ENCODE peak calls at places on chromosomes 2 and 18, in seven cellular contexts. One of them, this sample, is unnamed.
A peak's percentile ranks its signal among the peaks of the same experiment; 100 is the strongest.

GRCh38 chr18:75201273-75201898 is 7.6 kb downstream of the PTGR3 start:
- DNase-seq in GM04503: no peak
- DNase-seq in AG04449: no peak
- DNase-seq in A172: no peak
- DNase-seq in iris pigment epithelial cell: no peak
- DNase-seq in activated CD4-positive, alpha-beta T cell treated with anti-CD3 and anti-CD28 coated beads for 36 hours: no peak
- DNase-seq in 8988T: no peak
- DNase-seq in this sample: no peak

GRCh38 chr18:63725682-63726480 is 23.1 kb downstream of the SERPINB11 start:
- DNase-seq in GM04503: no peak
- DNase-seq in A172: no peak
- DNase-seq in activated CD4-positive, alpha-beta T cell treated with anti-CD3 and anti-CD28 coated beads for 36 hours: no peak
- DNase-seq in 8988T: no peak
- DNase-seq in AG04449: no peak
- DNase-seq in iris pigment epithelial cell: no peak
- DNase-seq in this sample: no peak

GRCh38 chr2:189254268-189254883 is 74.8 kb upstream of the COL5A2 start:
- DNase-seq in A172: no peak
- DNase-seq in activated CD4-positive, alpha-beta T cell treated with anti-CD3 and anti-CD28 coated beads for 36 hours: no peak
- DNase-seq in AG04449: no peak
- DNase-seq in iris pigment epithelial cell: peak; percentile 84
- DNase-seq in 8988T: no peak
- DNase-seq in GM04503: peak; percentile 88
- DNase-seq in this sample: peak; percentile 74

GRCh38 chr2:235449568-235449967 is 44.3 kb upstream of the AGAP1 start:
- DNase-seq in GM04503: no peak
- DNase-seq in A172: no peak
- DNase-seq in iris pigment epithelial cell: no peak
- DNase-seq in AG04449: no peak
- DNase-seq in activated CD4-positive, alpha-beta T cell treated with anti-CD3 and anti-CD28 coated beads for 36 hours: no peak
- DNase-seq in 8988T: no peak
- DNase-seq in this sample: no peak

GRCh38 chr18:76889086-76889699 is 66.8 kb downstream of the ZNF236 start:
- DNase-seq in iris pigment epithelial cell: no peak
- DNase-seq in A172: no peak
- DNase-seq in 8988T: no peak
- DNase-seq in AG04449: no peak
- DNase-seq in GM04503: no peak
- DNase-seq in activated CD4-positive, alpha-beta T cell treated with anti-CD3 and anti-CD28 coated beads for 36 hours: no peak
- DNase-seq in this sample: no peak

GRCh38 chr2:231568098-231568784 is 24.4 kb upstream of the TEX44 start:
- DNase-seq in iris pigment epithelial cell: no peak
- DNase-seq in AG04449: no peak
- DNase-seq in 8988T: no peak
- DNase-seq in GM04503: no peak
- DNase-seq in A172: no peak
- DNase-seq in activated CD4-positive, alpha-beta T cell treated with anti-CD3 and anti-CD28 coated beads for 36 hours: no peak
- DNase-seq in this sample: no peak

GRCh38 chr2:207481924-207482323 is 47.8 kb upstream of the CREB1 start:
- DNase-seq in AG04449: no peak
- DNase-seq in iris pigment epithelial cell: no peak
- DNase-seq in activated CD4-positive, alpha-beta T cell treated with anti-CD3 and anti-CD28 coated beads for 36 hours: no peak
- DNase-seq in A172: no peak
- DNase-seq in GM04503: no peak
- DNase-seq in 8988T: no peak
- DNase-seq in this sample: no peak

GRCh38 chr2:154049561-154049960 is 177.8 kb downstream of the GALNT13 start:
- DNase-seq in activated CD4-positive, alpha-beta T cell treated with anti-CD3 and anti-CD28 coated beads for 36 hours: no peak
- DNase-seq in AG04449: no peak
- DNase-seq in 8988T: no peak
- DNase-seq in A172: no peak
- DNase-seq in iris pigment epithelial cell: no peak
- DNase-seq in GM04503: no peak
- DNase-seq in this sample: no peak

GRCh38 chr2:70525032-70525431 is 28.6 kb downstream of the TGFA start:
- DNase-seq in iris pigment epithelial cell: no peak
- DNase-seq in 8988T: no peak
- DNase-seq in activated CD4-positive, alpha-beta T cell treated with anti-CD3 and anti-CD28 coated beads for 36 hours: no peak
- DNase-seq in AG04449: no peak
- DNase-seq in GM04503: no peak
- DNase-seq in A172: peak; percentile 70
- DNase-seq in this sample: no peak

GRCh38 chr2:151637284-151637781 is 96.9 kb downstream of the NEB start:
- DNase-seq in AG04449: no peak
- DNase-seq in iris pigment epithelial cell: no peak
- DNase-seq in 8988T: no peak
- DNase-seq in activated CD4-positive, alpha-beta T cell treated with anti-CD3 and anti-CD28 coated beads for 36 hours: peak; percentile 66
- DNase-seq in A172: no peak
- DNase-seq in GM04503: no peak
- DNase-seq in this sample: no peak

GRCh38 chr2:11234309-11234708 is 79.0 kb downstream of the SLC66A3 start:
- DNase-seq in AG04449: no peak
- DNase-seq in iris pigment epithelial cell: peak; percentile 11
- DNase-seq in 8988T: no peak
- DNase-seq in A172: peak; percentile 10
- DNase-seq in GM04503: no peak
- DNase-seq in activated CD4-positive, alpha-beta T cell treated with anti-CD3 and anti-CD28 coated beads for 36 hours: no peak
- DNase-seq in this sample: no peak

GRCh38 chr2:241325257-241325656 is 9.5 kb downstream of the SEPTIN2 start:
- DNase-seq in AG04449: no peak
- DNase-seq in A172: no peak
- DNase-seq in GM04503: no peak
- DNase-seq in iris pigment epithelial cell: no peak
- DNase-seq in 8988T: no peak
- DNase-seq in activated CD4-positive, alpha-beta T cell treated with anti-CD3 and anti-CD28 coated beads for 36 hours: no peak
- DNase-seq in this sample: no peak

GRCh38 chr2:23065210-23065609 is 319.8 kb upstream of the KLHL29 start:
- DNase-seq in iris pigment epithelial cell: no peak
- DNase-seq in A172: no peak
- DNase-seq in activated CD4-positive, alpha-beta T cell treated with anti-CD3 and anti-CD28 coated beads for 36 hours: no peak
- DNase-seq in AG04449: no peak
- DNase-seq in GM04503: no peak
- DNase-seq in 8988T: no peak
- DNase-seq in this sample: no peak

GRCh38 chr2:74457549-74458131 is 598 bp upstream of the WBP1 start:
- DNase-seq in A172: no peak
- DNase-seq in 8988T: no peak
- DNase-seq in AG04449: no peak
- DNase-seq in activated CD4-positive, alpha-beta T cell treated with anti-CD3 and anti-CD28 coated beads for 36 hours: peak; percentile 91
- DNase-seq in iris pigment epithelial cell: no peak
- DNase-seq in GM04503: no peak
- DNase-seq in this sample: no peak

GRCh38 chr2:16394072-16394985 is 271.3 kb downstream of the CYRIA start:
- DNase-seq in A172: no peak
- DNase-seq in activated CD4-positive, alpha-beta T cell treated with anti-CD3 and anti-CD28 coated beads for 36 hours: no peak
- DNase-seq in iris pigment epithelial cell: no peak
- DNase-seq in AG04449: no peak
- DNase-seq in GM04503: no peak
- DNase-seq in 8988T: no peak
- DNase-seq in this sample: no peak

GRCh38 chr2:36951574-36951973 is 14.8 kb downstream of the STRN start:
- DNase-seq in iris pigment epithelial cell: peak; percentile 86
- DNase-seq in AG04449: no peak
- DNase-seq in activated CD4-positive, alpha-beta T cell treated with anti-CD3 and anti-CD28 coated beads for 36 hours: no peak
- DNase-seq in GM04503: no peak
- DNase-seq in A172: peak; percentile 32
- DNase-seq in 8988T: no peak
- DNase-seq in this sample: no peak

GRCh38 chr2:72719416-72719815 is 106.4 kb downstream of the EXOC6B start:
- DNase-seq in activated CD4-positive, alpha-beta T cell treated with anti-CD3 and anti-CD28 coated beads for 36 hours: no peak
- DNase-seq in iris pigment epithelial cell: peak; percentile 52
- DNase-seq in GM04503: no peak
- DNase-seq in A172: no peak
- DNase-seq in AG04449: no peak
- DNase-seq in 8988T: no peak
- DNase-seq in this sample: no peak

GRCh38 chr2:24228470-24228869 is 53.6 kb downstream of the FAM228A start:
- DNase-seq in 8988T: no peak
- DNase-seq in activated CD4-positive, alpha-beta T cell treated with anti-CD3 and anti-CD28 coated beads for 36 hours: no peak
- DNase-seq in AG04449: no peak
- DNase-seq in GM04503: no peak
- DNase-seq in A172: no peak
- DNase-seq in iris pigment epithelial cell: peak; percentile 20
- DNase-seq in this sample: no peak

GRCh38 chr2:120893874-120894584 is 158.4 kb downstream of the GLI2 start:
- DNase-seq in iris pigment epithelial cell: no peak
- DNase-seq in A172: no peak
- DNase-seq in activated CD4-positive, alpha-beta T cell treated with anti-CD3 and anti-CD28 coated beads for 36 hours: no peak
- DNase-seq in 8988T: no peak
- DNase-seq in AG04449: no peak
- DNase-seq in GM04503: no peak
- DNase-seq in this sample: no peak

GRCh38 chr2:170703776-170704476 is 11.2 kb upstream of the SP5 start:
- DNase-seq in 8988T: no peak
- DNase-seq in GM04503: no peak
- DNase-seq in A172: no peak
- DNase-seq in AG04449: no peak
- DNase-seq in activated CD4-positive, alpha-beta T cell treated with anti-CD3 and anti-CD28 coated beads for 36 hours: no peak
- DNase-seq in iris pigment epithelial cell: no peak
- DNase-seq in this sample: no peak